ENCODE peak calls at places on chromosomes 3 and 15, in six cellular contexts. N, V, W, I, Z and M are unnamed samples.
A peak's percentile ranks its signal among the peaks of the same experiment; 100 is the strongest.

GRCh38 chr15:88974392-88974791 is 61.2 kb upstream of the MFGE8 start:
- DNase-seq in N (no peak), V (no peak), W (no peak), I (no peak), Z (no peak), M (no peak)

GRCh38 chr15:60083318-60083717 is 79.2 kb downstream of the FOXB1 start:
- DNase-seq in N (no peak), V (no peak), W (no peak), I (no peak), Z (no peak), M (no peak)

GRCh38 chr3:99439892-99440291 is 198.5 kb upstream of the COL8A1 start:
- DNase-seq in N (no peak), V (no peak), W (peak; percentile 44), I (no peak), Z (no peak), M (no peak)

GRCh38 chr3:197558000-197558399 is 2.2 kb upstream of the BDH1 start:
- DNase-seq in N (no peak), V (no peak), W (no peak), I (no peak), Z (no peak), M (no peak)

GRCh38 chr3:15633766-15634588 is 32.4 kb downstream of the BTD start:
- DNase-seq in N (no peak), V (no peak), W (peak; percentile 71), I (no peak), Z (no peak), M (no peak)

GRCh38 chr15:70632981-70633380 is 130.4 kb downstream of the UACA start:
- DNase-seq in N (no peak), V (no peak), W (no peak), I (no peak), Z (no peak), M (peak; percentile 77)

GRCh38 chr3:146865175-146865755 is 260.1 kb upstream of the PLSCR5 start:
- DNase-seq in N (no peak), V (no peak), W (no peak), I (no peak), Z (no peak), M (no peak)

GRCh38 chr3:14298991-14299555 is 103.3 kb upstream of the SLC6A6 start:
- DNase-seq in N (no peak), V (no peak), W (no peak), I (no peak), Z (no peak), M (no peak)

GRCh38 chr3:186923241-186923640 is 7.1 kb upstream of the ST6GAL1 start:
- DNase-seq in N (no peak), V (no peak), W (no peak), I (no peak), Z (no peak), M (no peak)